ENCODE peak calls at places on chromosomes 13 and 19, in eight cellular contexts. P is thoracic aorta, U is GM23248, R is stomach, H is H9, W is tibial nerve, Z is neural progenitor cell, A is adrenal gland. T is an unnamed sample. For H3K4me1, the result is how much of the 10 kb centered on the place peaks cover.

GRCh38 chr13:57918913-57919312 is 287.4 kb downstream of the PCDH17 start:
- DNase-seq in R (no peak), A (no peak), U (no peak), P (no peak), W (no peak), H (peak), Z (no peak), T (no peak)

GRCh38 chr13:41004875-41005693 is 14.0 kb downstream of the ELF1 start:
- DNase-seq in Z (no peak), W (no peak), P (no peak), H (no peak), R (no peak), U (no peak), A (no peak), T (no peak)

GRCh38 chr19:46644720-46645119 is 8.7 kb upstream of the GNG8 start:
- DNase-seq in Z (no peak), W (no peak), A (no peak), P (no peak), R (no peak), U (no peak), H (no peak), T (no peak)

GRCh38 chr19:2796659-2797266 is 11.5 kb downstream of the THOP1 start:
- DNase-seq in R (no peak), W (no peak), Z (no peak), P (no peak), A (no peak), H (no peak), U (no peak), T (no peak)

GRCh38 chr19:5048091-5048726 is 79.3 kb downstream of the KDM4B start:
- DNase-seq in R (peak), W (peak), H (peak), P (peak), Z (peak), U (peak), A (peak), T (no peak)

GRCh38 chr19:1066748-1067340 is at the start of gene ARHGAP45:
- DNase-seq in P (no peak), A (peak), U (peak), H (no peak), W (no peak), Z (peak), R (peak), T (no peak)

GRCh38 chr19:2656533-2656932 is 46.0 kb downstream of the GNG7 start:
- DNase-seq in P (no peak), Z (no peak), A (no peak), W (no peak), R (no peak), U (no peak), H (no peak), T (no peak)

GRCh38 chr19:2345794-2346663 is 14.0 kb upstream of the TMPRSS9 start:
- DNase-seq in R (peak), U (peak), Z (no peak), W (no peak), H (peak), P (no peak), A (no peak), T (no peak)

GRCh38 chr19:19719798-19720197 is 13.1 kb downstream of the ZNF14 start:
- DNase-seq in A (no peak), P (no peak), W (no peak), U (no peak), R (no peak), H (no peak), Z (no peak), T (no peak)

GRCh38 chr13:113129921-113130750 is 7.5 kb downstream of the F10 start:
- DNase-seq in R (peak), A (no peak), Z (no peak), U (no peak), H (peak), W (no peak), P (no peak), T (no peak)

GRCh38 chr13:74246398-74246975 is 112.3 kb upstream of the KLF12 start:
- DNase-seq in A (no peak), H (no peak), Z (no peak), W (peak), U (peak), R (no peak), P (no peak), T (no peak)

GRCh38 chr19:15316498-15316897 is 15.8 kb downstream of the BRD4 start:
- DNase-seq in Z (no peak), R (no peak), A (no peak), U (peak), P (no peak), W (no peak), H (no peak), T (no peak)
- H3K4me1 ChIP-seq in Z (under half), R (half or more), A (half or more), U (half or more), P (half or more), W (under half), H (under half), T (half or more)

DNA sequence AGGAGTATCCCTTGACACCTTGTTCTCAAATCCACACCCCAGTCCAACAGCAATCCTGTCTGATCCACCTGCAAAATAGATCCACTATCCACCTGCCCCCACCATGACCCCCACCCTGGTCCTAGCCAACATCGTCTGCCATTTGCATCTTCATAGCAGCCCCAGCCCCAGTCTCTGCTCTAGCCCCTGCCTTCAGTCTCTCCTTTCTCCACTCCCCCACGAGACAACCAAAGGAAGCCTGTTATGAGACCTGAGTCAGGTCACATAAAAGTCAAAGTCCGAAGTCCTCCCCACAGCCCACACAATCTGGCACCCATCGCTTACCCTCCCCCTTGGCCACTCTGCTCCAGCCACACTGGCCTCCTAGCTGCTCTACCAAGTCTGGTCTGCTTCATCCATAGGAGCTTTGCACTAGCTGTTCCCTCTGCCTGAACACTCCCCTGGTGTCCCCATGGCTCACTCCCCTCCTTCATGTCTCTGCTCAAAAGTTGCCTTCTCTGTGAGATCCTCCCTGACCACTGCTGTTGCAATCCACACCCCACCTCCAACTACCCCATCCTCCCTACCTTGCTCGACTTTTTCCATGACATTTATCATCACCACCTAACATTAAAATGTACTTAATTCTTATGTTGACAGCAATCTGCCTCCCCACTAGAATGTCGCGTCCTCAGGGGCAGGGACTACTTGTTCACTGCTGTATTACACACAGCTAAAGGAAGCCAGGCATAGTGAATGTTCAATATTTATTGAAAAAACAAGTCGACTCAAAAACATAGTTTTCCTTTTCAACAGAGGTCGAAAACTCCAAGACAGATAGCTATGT is 1.2 kb upstream of the PLEKHG2 start:
- DNase-seq in U (peak), P (no peak), H (no peak), R (peak), Z (no peak), W (peak), A (no peak), T (no peak)
- H3K4me1 ChIP-seq in U (under half), P (under half), H (under half), R (half or more), Z (under half), W (under half), A (under half), T (half or more)

GRCh38 chr19:45171211-45171623 is 6.8 kb downstream of the TRAPPC6A start:
- DNase-seq in P (no peak), A (no peak), W (no peak), Z (no peak), U (no peak), R (no peak), H (no peak), T (no peak)

GRCh38 chr19:45172173-45172572 is 5.9 kb downstream of the TRAPPC6A start:
- DNase-seq in H (no peak), U (no peak), Z (no peak), A (no peak), W (no peak), R (no peak), P (no peak), T (no peak)

GRCh38 chr19:45175663-45176345 is 2.2 kb downstream of the TRAPPC6A start:
- DNase-seq in Z (no peak), R (no peak), W (no peak), U (peak), A (no peak), H (no peak), P (no peak), T (no peak)

GRCh38 chr19:45172611-45173208 is 5.3 kb downstream of the TRAPPC6A start:
- DNase-seq in Z (no peak), U (no peak), H (no peak), P (no peak), R (no peak), A (no peak), W (no peak), T (no peak)

DNA sequence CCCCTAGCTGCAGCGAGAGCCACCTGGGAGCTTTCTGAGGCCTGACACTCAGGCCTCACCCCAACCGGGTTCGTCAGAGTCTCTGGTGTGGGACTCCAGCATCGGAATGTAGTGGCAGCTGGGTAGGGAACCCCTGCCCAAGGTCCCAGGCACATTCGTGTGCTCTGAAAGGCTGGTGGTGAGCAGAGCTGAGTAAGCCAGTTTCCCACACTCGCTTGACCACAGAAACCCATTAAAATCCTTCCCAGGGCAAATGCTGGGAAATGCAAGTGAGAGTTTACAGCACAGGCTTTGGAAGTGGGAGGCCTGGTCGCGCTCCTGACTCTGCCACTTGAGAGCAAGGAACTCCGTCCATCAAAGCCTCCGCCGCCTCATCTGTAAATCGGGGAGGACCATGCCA is 4.2 kb downstream of the TRAPPC6A start:
- DNase-seq in Z (no peak), A (no peak), H (no peak), W (no peak), P (no peak), U (peak), R (no peak), T (no peak)
- H3K4me1 ChIP-seq in Z (under half), A (under half), H (under half), W (under half), P (under half), U (under half), R (under half), T (under half)

GRCh38 chr19:42023943-42024260 is 29.9 kb upstream of the ATP1A3 start:
- DNase-seq in U (no peak), H (no peak), A (no peak), P (no peak), Z (no peak), R (no peak), W (no peak), T (no peak)
- H3K4me1 ChIP-seq in U (under half), H (under half), A (under half), P (under half), Z (under half), R (under half), W (under half), T (under half)

DNA sequence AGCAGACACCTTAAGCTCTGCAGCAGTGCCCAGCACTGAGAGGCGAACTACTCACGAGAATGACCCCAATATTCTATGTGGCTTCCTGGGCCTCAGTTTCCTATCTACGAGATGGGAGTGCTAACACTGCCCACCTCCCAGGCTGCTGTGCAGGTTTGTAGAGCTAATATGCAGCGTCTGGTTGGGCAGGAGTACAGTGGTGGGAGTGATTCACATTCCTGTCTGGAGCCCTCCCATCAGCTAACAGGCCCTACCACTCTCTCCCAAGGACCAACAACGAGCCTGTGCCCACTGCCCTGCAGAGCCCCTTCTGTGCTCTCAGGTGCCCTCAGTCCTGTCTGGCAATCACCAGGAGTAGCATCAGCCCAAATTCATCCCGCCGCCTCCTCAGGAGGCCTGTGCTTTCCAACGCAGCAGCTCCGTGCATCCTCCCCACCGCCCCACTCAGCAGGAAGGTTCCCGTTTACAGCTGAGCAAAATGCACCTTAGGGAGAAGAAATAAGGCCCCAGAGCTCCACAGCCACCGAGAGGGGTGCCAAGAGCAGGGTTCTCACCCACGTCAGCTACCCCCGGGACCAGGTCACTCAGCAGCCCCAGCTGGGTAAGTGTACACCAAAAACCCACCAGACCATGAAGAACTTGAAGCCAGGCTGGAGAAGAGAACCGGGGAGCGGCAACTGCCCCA is 6.6 kb downstream of the AKT2 start:
- DNase-seq in R (no peak), A (no peak), W (no peak), P (no peak), U (peak), Z (no peak), H (no peak), T (no peak)
- H3K4me1 ChIP-seq in R (half or more), A (half or more), W (under half), P (under half), U (half or more), Z (under half), H (under half), T (under half)

DNA sequence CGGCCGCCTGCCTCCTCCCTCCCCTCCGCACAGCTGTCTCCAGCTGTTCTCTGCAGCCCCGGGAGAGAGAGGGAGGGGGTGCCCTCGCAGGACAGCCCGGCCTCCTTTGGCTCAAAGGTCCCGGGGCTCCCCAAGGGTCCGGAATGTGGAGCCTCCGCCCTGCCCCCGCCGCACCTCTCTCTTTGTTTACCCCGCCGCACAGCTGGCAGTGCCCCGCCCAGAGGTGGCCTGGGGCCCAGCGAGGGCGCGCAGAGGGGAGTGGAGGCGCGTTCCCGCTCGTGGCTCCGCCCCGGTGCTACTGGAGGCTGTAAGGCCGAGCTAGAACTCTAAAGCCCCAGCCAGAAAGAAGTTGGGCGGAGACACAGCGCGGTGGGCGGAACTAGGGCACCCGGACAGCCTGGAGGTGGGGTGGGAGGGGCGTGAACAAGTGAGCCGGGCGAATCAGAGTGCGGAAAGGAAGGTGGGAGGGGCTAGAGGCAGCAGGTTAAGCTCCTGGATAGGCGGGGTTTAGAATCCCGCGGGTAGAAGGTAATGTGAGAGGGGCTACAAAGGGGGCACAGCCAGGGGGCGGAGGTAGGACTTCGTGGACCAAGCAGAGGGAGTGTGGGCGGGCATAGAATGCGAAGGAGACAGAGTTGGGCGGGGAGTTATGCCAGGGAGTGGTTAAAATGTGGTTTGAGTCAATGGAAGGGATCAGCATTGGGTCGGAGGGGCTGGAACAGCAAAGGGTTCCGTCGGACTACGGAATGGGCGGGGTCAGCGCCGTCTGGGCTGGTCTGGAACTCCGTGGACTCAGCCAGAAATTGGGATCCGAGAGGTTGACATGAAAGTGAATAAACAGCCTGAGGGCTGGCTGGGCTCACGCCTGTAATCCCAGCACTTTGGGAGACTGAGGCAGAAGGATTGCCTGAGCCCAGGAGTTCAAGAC is 2.8 kb downstream of the LTBP4 start:
- DNase-seq in W (peak), R (peak), A (peak), H (peak), Z (peak), P (peak), U (peak), T (peak)
- H3K4me1 ChIP-seq in W (under half), R (half or more), A (half or more), H (under half), Z (under half), P (under half), U (under half), T (half or more)

DNA sequence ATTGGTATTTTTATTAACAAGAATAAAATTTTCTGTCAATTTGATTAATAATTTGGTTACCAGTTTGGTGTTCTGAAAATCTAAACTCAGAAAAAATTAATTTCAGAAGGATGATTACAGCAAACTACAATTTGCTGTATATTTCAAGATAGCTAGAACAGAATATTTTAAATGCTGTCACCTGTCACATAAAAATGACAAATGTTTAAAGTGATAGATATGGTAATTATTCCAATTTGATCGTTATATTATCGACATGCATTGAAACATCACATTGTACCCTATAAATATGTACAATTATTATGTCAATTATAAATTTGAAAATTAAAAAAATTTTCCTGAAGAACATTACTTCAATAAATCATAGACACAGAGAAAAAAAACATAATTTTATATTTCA is 56.9 kb upstream of the SLITRK5 start:
- DNase-seq in H (no peak), R (no peak), P (no peak), A (no peak), U (no peak), W (no peak), Z (no peak), T (no peak)
- H3K4me1 ChIP-seq in H (under half), R (under half), P (under half), A (under half), U (under half), W (under half), Z (under half), T (under half)

GRCh38 chr13:111530137-111530536 is 209.7 kb downstream of the TEX29 start:
- DNase-seq in Z (no peak), A (no peak), W (no peak), P (no peak), H (peak), R (no peak), U (no peak), T (no peak)
- H3K4me1 ChIP-seq in Z (under half), A (under half), W (under half), P (under half), H (under half), R (under half), U (under half), T (under half)

GRCh38 chr19:6739390-6739883 is at the start of gene TRIP10:
- DNase-seq in U (peak), R (peak), Z (peak), P (peak), A (peak), W (peak), H (peak), T (peak)
- H3K4me1 ChIP-seq in U (under half), R (half or more), Z (under half), P (under half), A (under half), W (under half), H (under half), T (under half)

GRCh38 chr19:17718467-17718987 is 753 bp upstream of the MAP1S start:
- DNase-seq in W (no peak), Z (peak), A (no peak), U (no peak), H (no peak), R (no peak), P (no peak), T (no peak)
- H3K4me1 ChIP-seq in W (under half), Z (under half), A (under half), U (under half), H (under half), R (half or more), P (under half), T (under half)

T was measured in esophagus squamous epithelium.